ENCODE peak calls at places on chromosome 14, in five cellular contexts. One of them, this sample, is unnamed.

GRCh38 chr14:74614508-74615495 is 2.8 kb upstream of the LTBP2 start:
- DNase-seq in mesendoderm: no peak
- DNase-seq in H1: no peak
- DNase-seq in neuronal stem cell: no peak
- DNase-seq in IMR-90: no peak
- DNase-seq in this sample: no peak

GRCh38 chr14:101717663-101718490 is 43.6 kb upstream of the PPP2R5C start:
- DNase-seq in neuronal stem cell: no peak
- DNase-seq in mesendoderm: no peak
- DNase-seq in IMR-90: no peak
- DNase-seq in H1: no peak
- DNase-seq in this sample: no peak

GRCh38 chr14:85853996-85854526 is 324.1 kb downstream of the FLRT2 start:
- DNase-seq in neuronal stem cell: no peak
- DNase-seq in H1: no peak
- DNase-seq in IMR-90: no peak
- DNase-seq in mesendoderm: no peak
- DNase-seq in this sample: no peak

GRCh38 chr14:87013583-87013982 is 979.4 kb downstream of the GALC start:
- DNase-seq in neuronal stem cell: no peak
- DNase-seq in IMR-90: peak
- DNase-seq in mesendoderm: no peak
- DNase-seq in H1: no peak
- DNase-seq in this sample: no peak

GRCh38 chr14:63039800-63040380 is 5.4 kb downstream of the KCNH5 start:
- DNase-seq in neuronal stem cell: no peak
- DNase-seq in mesendoderm: peak
- DNase-seq in H1: no peak
- DNase-seq in IMR-90: peak
- DNase-seq in this sample: no peak

GRCh38 chr14:67517083-67517482 is 16.0 kb upstream of the PLEKHH1 start:
- DNase-seq in IMR-90: no peak
- DNase-seq in mesendoderm: peak
- DNase-seq in neuronal stem cell: no peak
- DNase-seq in H1: no peak
- DNase-seq in this sample: peak

GRCh38 chr14:72743626-72744025 is 150.3 kb downstream of the DPF3 start:
- DNase-seq in H1: no peak
- DNase-seq in neuronal stem cell: no peak
- DNase-seq in mesendoderm: no peak
- DNase-seq in IMR-90: no peak
- DNase-seq in this sample: no peak

GRCh38 chr14:98900721-98901272 is 371.2 kb downstream of the BCL11B start:
- DNase-seq in mesendoderm: peak
- DNase-seq in neuronal stem cell: no peak
- DNase-seq in IMR-90: no peak
- DNase-seq in H1: no peak
- DNase-seq in this sample: no peak

GRCh38 chr14:80213602-80214001 is 2.3 kb upstream of the DIO2 start:
- DNase-seq in neuronal stem cell: no peak
- DNase-seq in IMR-90: peak
- DNase-seq in mesendoderm: peak
- DNase-seq in H1: peak
- DNase-seq in this sample: peak

GRCh38 chr14:87901652-87902051 is 91.3 kb downstream of the GALC start:
- DNase-seq in IMR-90: no peak
- DNase-seq in H1: no peak
- DNase-seq in mesendoderm: no peak
- DNase-seq in neuronal stem cell: no peak
- DNase-seq in this sample: no peak

GRCh38 chr14:28280997-28281598 is 485.5 kb upstream of the FOXG1 start:
- DNase-seq in mesendoderm: no peak
- DNase-seq in H1: no peak
- DNase-seq in neuronal stem cell: no peak
- DNase-seq in IMR-90: no peak
- DNase-seq in this sample: no peak

GRCh38 chr14:101593411-101594181 is 32.3 kb downstream of the DIO3 start:
- DNase-seq in neuronal stem cell: no peak
- DNase-seq in H1: no peak
- DNase-seq in mesendoderm: no peak
- DNase-seq in IMR-90: no peak
- DNase-seq in this sample: no peak

GRCh38 chr14:73997944-73998451 is 21.1 kb downstream of the ENTPD5 start:
- DNase-seq in mesendoderm: no peak
- DNase-seq in H1: no peak
- DNase-seq in neuronal stem cell: no peak
- DNase-seq in IMR-90: no peak
- DNase-seq in this sample: no peak

GRCh38 chr14:85415015-85415712 is 114.8 kb upstream of the FLRT2 start:
- DNase-seq in neuronal stem cell: no peak
- DNase-seq in IMR-90: peak
- DNase-seq in H1: peak
- DNase-seq in mesendoderm: peak
- DNase-seq in this sample: peak

GRCh38 chr14:100401031-100401692 is 78.0 kb downstream of the SLC25A47 start:
- DNase-seq in mesendoderm: no peak
- DNase-seq in H1: no peak
- DNase-seq in IMR-90: no peak
- DNase-seq in neuronal stem cell: no peak
- DNase-seq in this sample: no peak

GRCh38 chr14:64220466-64220865 is 73.7 kb downstream of the ESR2 start:
- DNase-seq in IMR-90: no peak
- DNase-seq in neuronal stem cell: no peak
- DNase-seq in mesendoderm: no peak
- DNase-seq in H1: no peak
- DNase-seq in this sample: no peak

GRCh38 chr14:26917086-26917485 is 319.3 kb upstream of the NOVA1 start:
- DNase-seq in H1: no peak
- DNase-seq in mesendoderm: peak
- DNase-seq in IMR-90: peak
- DNase-seq in neuronal stem cell: no peak
- DNase-seq in this sample: no peak

GRCh38 chr14:67387195-67387594 is 24.8 kb downstream of the PLEK2 start:
- DNase-seq in neuronal stem cell: no peak
- DNase-seq in mesendoderm: no peak
- DNase-seq in H1: no peak
- DNase-seq in IMR-90: peak
- DNase-seq in this sample: no peak

GRCh38 chr14:24965934-24966593 is 83.9 kb downstream of the STXBP6 start:
- DNase-seq in H1: no peak
- DNase-seq in IMR-90: peak
- DNase-seq in neuronal stem cell: peak
- DNase-seq in mesendoderm: peak
- DNase-seq in this sample: no peak

GRCh38 chr14:54440454-54440853 is 720 bp downstream of the CNIH1 start:
- DNase-seq in IMR-90: peak
- DNase-seq in mesendoderm: no peak
- DNase-seq in neuronal stem cell: no peak
- DNase-seq in H1: no peak
- DNase-seq in this sample: no peak

GRCh38 chr14:64388533-64389243 is 535 bp downstream of the MTHFD1 start:
- DNase-seq in H1: no peak
- DNase-seq in neuronal stem cell: no peak
- DNase-seq in mesendoderm: peak
- DNase-seq in IMR-90: peak
- DNase-seq in this sample: no peak

GRCh38 chr14:74706101-74706500 is 6.8 kb downstream of the AREL1 start:
- DNase-seq in neuronal stem cell: no peak
- DNase-seq in mesendoderm: no peak
- DNase-seq in IMR-90: no peak
- DNase-seq in H1: no peak
- DNase-seq in this sample: no peak

GRCh38 chr14:21014761-21015190 is 10.1 kb downstream of the NDRG2 start:
- DNase-seq in neuronal stem cell: peak
- DNase-seq in mesendoderm: peak
- DNase-seq in H1: peak
- DNase-seq in IMR-90: peak
- DNase-seq in this sample: peak

GRCh38 chr14:97319691-97320090 is 522.5 kb downstream of the VRK1 start:
- DNase-seq in neuronal stem cell: no peak
- DNase-seq in IMR-90: no peak
- DNase-seq in H1: no peak
- DNase-seq in mesendoderm: no peak
- DNase-seq in this sample: no peak

GRCh38 chr14:96126339-96126770 is 78.3 kb upstream of the BDKRB2 start:
- DNase-seq in neuronal stem cell: no peak
- DNase-seq in IMR-90: peak
- DNase-seq in H1: no peak
- DNase-seq in mesendoderm: no peak
- DNase-seq in this sample: no peak

GRCh38 chr14:100810861-100811461 is 15.0 kb upstream of the MEG3 start:
- DNase-seq in neuronal stem cell: no peak
- DNase-seq in mesendoderm: peak
- DNase-seq in H1: no peak
- DNase-seq in IMR-90: no peak
- DNase-seq in this sample: no peak

DNA sequence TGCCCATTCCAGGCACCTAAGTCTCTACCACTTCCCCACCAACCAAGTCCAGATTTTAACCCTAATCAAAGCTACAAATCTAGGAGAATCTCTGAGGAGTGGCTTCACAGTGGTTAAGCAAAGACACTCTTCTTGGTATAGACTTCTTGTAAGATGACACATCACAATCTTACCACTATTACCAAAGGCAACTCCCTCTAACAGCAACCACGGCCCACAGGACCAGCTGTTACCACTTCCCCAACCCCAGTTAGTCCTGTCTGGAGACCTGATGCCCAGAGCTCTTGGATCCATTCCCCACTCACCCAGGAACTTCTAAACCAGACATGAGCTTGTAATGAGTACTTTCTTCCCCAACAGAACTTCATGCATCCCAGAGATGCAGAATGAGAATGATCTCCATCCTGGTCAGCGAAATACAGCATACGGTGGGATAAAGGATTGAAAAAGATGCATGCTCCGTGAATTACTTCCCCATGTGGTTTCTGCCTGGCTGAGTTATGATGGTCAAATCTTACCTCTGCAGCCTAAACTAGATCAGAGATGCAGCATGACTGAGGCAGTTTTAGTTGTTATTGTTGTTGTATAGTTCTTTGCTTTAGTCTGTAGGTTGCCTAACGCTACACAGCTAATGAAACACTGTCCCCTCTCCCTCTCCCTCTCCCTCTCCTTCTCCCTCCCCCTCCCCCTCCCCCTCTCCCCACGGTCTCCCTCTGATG is 87.7 kb upstream of the FOXN3 start:
- DNase-seq in IMR-90: peak
- DNase-seq in H1: no peak
- DNase-seq in mesendoderm: no peak
- DNase-seq in neuronal stem cell: no peak
- DNase-seq in this sample: no peak
- H2AK5ac ChIP-seq in IMR-90: peak
- H2AK5ac ChIP-seq in H1: no peak
- H2AK5ac ChIP-seq in mesendoderm: no peak
- H2AK5ac ChIP-seq in neuronal stem cell: no peak
- H2AK5ac ChIP-seq in this sample: no peak

GRCh38 chr14:68624541-68625220 is 168.2 kb downstream of the ZFP36L1 start:
- DNase-seq in H1: no peak
- DNase-seq in neuronal stem cell: no peak
- DNase-seq in IMR-90: no peak
- DNase-seq in mesendoderm: no peak
- DNase-seq in this sample: no peak
- H2AK5ac ChIP-seq in H1: no peak
- H2AK5ac ChIP-seq in neuronal stem cell: no peak
- H2AK5ac ChIP-seq in IMR-90: peak
- H2AK5ac ChIP-seq in mesendoderm: no peak
- H2AK5ac ChIP-seq in this sample: no peak

DNA sequence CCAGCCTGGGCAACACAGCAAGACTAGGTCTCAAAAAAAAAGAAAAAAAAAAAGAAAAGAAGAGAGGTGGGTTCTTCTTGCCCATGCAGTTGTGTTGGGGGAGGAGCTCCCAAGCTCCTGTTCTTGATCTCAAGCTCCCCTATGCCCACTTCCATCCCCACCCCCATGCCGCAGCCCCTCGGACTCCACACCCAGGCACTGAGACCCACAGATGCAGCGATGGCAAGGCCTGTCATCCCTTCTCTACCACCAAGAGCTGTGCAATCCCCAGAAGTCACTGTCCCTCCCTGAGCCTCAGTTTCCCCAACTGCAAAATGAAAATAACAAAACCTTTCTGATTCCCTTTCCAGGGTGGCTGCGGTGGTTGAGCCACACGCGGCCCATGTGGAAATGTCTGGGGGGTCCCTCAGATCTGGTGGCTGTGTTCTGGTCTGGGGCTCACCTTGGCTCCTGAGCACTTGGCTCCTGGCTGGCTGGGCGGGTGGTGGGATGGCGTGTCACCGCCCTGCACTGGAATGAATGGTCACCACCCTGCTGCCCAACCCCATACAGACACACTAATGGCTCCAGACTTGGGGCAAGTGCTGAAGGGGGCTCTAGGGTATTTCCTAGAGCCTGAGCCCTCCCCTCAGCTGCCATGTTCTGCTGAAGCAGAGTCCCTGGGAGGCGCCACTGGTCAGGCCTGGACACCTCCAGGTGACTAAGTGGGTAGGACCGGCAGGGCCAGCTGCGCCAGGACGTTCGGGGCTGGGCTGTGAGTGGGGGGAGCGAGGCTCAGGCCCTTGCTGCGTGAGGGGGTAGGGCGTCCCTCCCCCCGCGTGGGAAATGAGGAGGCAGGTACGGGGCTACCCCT is 22.5 kb upstream of the KIF26A start:
- DNase-seq in IMR-90: no peak
- DNase-seq in mesendoderm: no peak
- DNase-seq in neuronal stem cell: no peak
- DNase-seq in H1: no peak
- DNase-seq in this sample: peak
- H2AK5ac ChIP-seq in IMR-90: no peak
- H2AK5ac ChIP-seq in mesendoderm: no peak
- H2AK5ac ChIP-seq in neuronal stem cell: no peak
- H2AK5ac ChIP-seq in H1: no peak
- H2AK5ac ChIP-seq in this sample: no peak

GRCh38 chr14:50008562-50009355 is 107.6 kb downstream of the VCPKMT start:
- DNase-seq in H1: no peak
- DNase-seq in mesendoderm: no peak
- DNase-seq in neuronal stem cell: no peak
- DNase-seq in IMR-90: peak
- DNase-seq in this sample: no peak

GRCh38 chr14:50013198-50013918 is 103.0 kb downstream of the VCPKMT start:
- DNase-seq in H1: no peak
- DNase-seq in IMR-90: no peak
- DNase-seq in mesendoderm: peak
- DNase-seq in neuronal stem cell: no peak
- DNase-seq in this sample: no peak

GRCh38 chr14:50012644-50013043 is 103.7 kb downstream of the VCPKMT start:
- DNase-seq in mesendoderm: no peak
- DNase-seq in IMR-90: peak
- DNase-seq in neuronal stem cell: no peak
- DNase-seq in H1: no peak
- DNase-seq in this sample: no peak

GRCh38 chr14:50010752-50011151 is 105.6 kb downstream of the VCPKMT start:
- DNase-seq in H1: no peak
- DNase-seq in mesendoderm: no peak
- DNase-seq in neuronal stem cell: no peak
- DNase-seq in IMR-90: peak
- DNase-seq in this sample: no peak

DNA sequence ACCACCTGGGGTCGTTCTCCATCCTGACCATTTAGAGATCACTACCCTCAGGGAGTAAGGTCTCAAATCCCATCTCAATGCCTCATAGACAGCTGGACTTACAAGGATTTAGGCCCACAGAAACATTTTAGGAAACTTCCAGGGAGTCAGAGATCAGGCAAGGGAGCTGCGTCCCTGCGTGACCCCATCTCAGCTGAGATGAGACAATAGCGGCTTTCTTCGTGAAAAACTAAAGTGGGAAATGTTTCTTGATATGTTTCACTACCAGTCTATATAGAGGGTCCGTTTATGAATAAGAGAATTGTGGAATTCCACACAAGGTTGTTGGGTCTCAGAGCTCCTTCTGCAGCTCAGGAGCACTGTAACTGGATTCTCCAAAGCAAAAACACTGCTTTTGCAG is 105.1 kb downstream of the VCPKMT start:
- DNase-seq in IMR-90: no peak
- DNase-seq in mesendoderm: no peak
- DNase-seq in neuronal stem cell: no peak
- DNase-seq in H1: no peak
- DNase-seq in this sample: no peak
- H2AK5ac ChIP-seq in IMR-90: peak
- H2AK5ac ChIP-seq in mesendoderm: no peak
- H2AK5ac ChIP-seq in neuronal stem cell: no peak
- H2AK5ac ChIP-seq in H1: no peak
- H2AK5ac ChIP-seq in this sample: no peak

This sample was measured in H9.